ENCODE peak calls at places on chromosomes 13 and 19, in four cellular contexts. W is CD4-positive, alpha-beta T cell; V is Calu3; B is ELF-1. U is an unnamed sample.

GRCh38 chr19:44746946-44747738 is 1.4 kb upstream of the BCL3 start:
- DNase-seq in W (peak), V (peak), B (peak), U (peak)

GRCh38 chr13:54383604-54384003 is 1355.0 kb downstream of the OLFM4 start:
- DNase-seq in W (no peak), V (no peak), B (no peak), U (no peak)

GRCh38 chr19:44190020-44190419 is 22.3 kb upstream of the ZNF227 start:
- DNase-seq in W (no peak), V (no peak), B (no peak), U (no peak)

GRCh38 chr19:43438291-43439162 is 23.8 kb downstream of the TEX101 start:
- DNase-seq in W (no peak), V (no peak), B (no peak), U (no peak)

GRCh38 chr19:31548941-31549340 is 199.7 kb upstream of the TSHZ3 start:
- DNase-seq in W (no peak), V (no peak), B (peak), U (no peak)

GRCh38 chr19:16067205-16067938 is 8.9 kb upstream of the TPM4 start:
- DNase-seq in W (no peak), V (peak), B (no peak), U (peak)

GRCh38 chr19:38877781-38878574 is at the start of gene RINL:
- DNase-seq in W (peak), V (peak), B (no peak), U (peak)

GRCh38 chr13:113623491-113624234 is 34.3 kb downstream of the ATP4B start:
- DNase-seq in W (no peak), V (no peak), B (no peak), U (peak)

GRCh38 chr13:86846501-86846900 is 824.7 kb upstream of the SLITRK5 start:
- DNase-seq in W (no peak), V (no peak), B (no peak), U (no peak)

GRCh38 chr13:83980322-83980721 is 98.0 kb upstream of the SLITRK1 start:
- DNase-seq in W (no peak), V (no peak), B (no peak), U (no peak)

GRCh38 chr13:99827011-99827410 is 144.6 kb downstream of the ZIC5 start:
- DNase-seq in W (no peak), V (no peak), B (no peak), U (no peak)

GRCh38 chr13:38624822-38625221 is 62.1 kb upstream of the FREM2 start:
- DNase-seq in W (no peak), V (no peak), B (peak), U (no peak)

GRCh38 chr19:19619121-19619848 is 798 bp upstream of the PBX4 start:
- DNase-seq in W (no peak), V (no peak), B (no peak), U (peak)

GRCh38 chr13:40127925-40128324 is 472.5 kb downstream of the COG6 start:
- DNase-seq in W (no peak), V (no peak), B (no peak), U (no peak)

GRCh38 chr13:67632590-67632989 is 402.5 kb upstream of the PCDH9 start:
- DNase-seq in W (no peak), V (no peak), B (no peak), U (no peak)

GRCh38 chr13:95368998-95369397 is 67.7 kb upstream of the ABCC4 start:
- DNase-seq in W (no peak), V (no peak), B (no peak), U (no peak)

GRCh38 chr19:739998-740715 is 10.8 kb upstream of the MISP start:
- DNase-seq in W (no peak), V (no peak), B (no peak), U (no peak)

GRCh38 chr19:29524912-29525870 is 603 bp upstream of the VSTM2B start:
- DNase-seq in W (no peak), V (no peak), B (peak), U (peak)

U was measured in lower lobe of right lung.